ENCODE peak calls at places on chromosomes 2 and 18, in nine cellular contexts. R, N, U, K, V, B, M, T and X are unnamed samples.

GRCh38 chr2:201654611-201655384 is 11.5 kb upstream of the TMEM237 start:
- DNase-seq in V (no peak), T (peak; percentile 91), N (no peak), U (no peak), M (no peak), R (no peak), K (no peak), B (no peak), X (no peak)

GRCh38 chr2:130341562-130342019 is 1.1 kb upstream of the IMP4 start:
- DNase-seq in T (no peak), R (no peak), N (no peak), B (no peak), M (no peak), K (peak; percentile 25), V (no peak), U (peak; percentile 48), X (peak; percentile 18)

GRCh38 chr2:95034221-95034620 is 8.7 kb downstream of the MAL start:
- DNase-seq in M (no peak), B (peak; percentile 18), R (no peak), T (no peak), N (no peak), V (no peak), K (no peak), U (no peak), X (no peak)

GRCh38 chr2:161814008-161814660 is 189.9 kb downstream of the SLC4A10 start:
- DNase-seq in U (no peak), B (peak; percentile 2), T (no peak), V (no peak), K (no peak), R (no peak), N (no peak), M (no peak), X (no peak)

GRCh38 chr18:79393181-79393598 is 2.5 kb upstream of the NFATC1 start:
- DNase-seq in T (no peak), N (peak; percentile 62), B (no peak), M (no peak), U (no peak), R (no peak), V (peak; percentile 40), K (peak; percentile 36), X (no peak)

GRCh38 chr18:9475643-9476580 is 599 bp downstream of the RALBP1 start:
- DNase-seq in N (no peak), U (peak; percentile 11), K (peak; percentile 69), V (no peak), M (no peak), R (no peak), T (peak; percentile 39), B (peak; percentile 37), X (no peak)

GRCh38 chr2:182616471-182617393 is 99.3 kb upstream of the DNAJC10 start:
- DNase-seq in N (no peak), V (no peak), K (no peak), R (no peak), M (no peak), T (peak; percentile 69), B (no peak), U (no peak), X (no peak)

GRCh38 chr2:187461294-187462261 is 13.5 kb upstream of the CALCRL start:
- DNase-seq in K (no peak), U (peak; percentile 70), V (no peak), M (no peak), B (no peak), N (peak; percentile 86), T (no peak), R (no peak), X (no peak)

GRCh38 chr2:54845094-54845493 is 121.6 kb downstream of the EML6 start:
- DNase-seq in M (no peak), T (no peak), R (no peak), K (no peak), B (no peak), U (no peak), N (no peak), V (no peak), X (no peak)

GRCh38 chr2:54839526-54840255 is 116.2 kb downstream of the EML6 start:
- DNase-seq in M (no peak), R (no peak), K (no peak), T (no peak), B (no peak), N (no peak), V (no peak), U (no peak), X (no peak)

GRCh38 chr2:54836477-54836876 is 113.0 kb downstream of the EML6 start:
- DNase-seq in K (no peak), U (no peak), T (no peak), V (no peak), M (no peak), B (no peak), N (no peak), R (no peak), X (no peak)

GRCh38 chr2:54838585-54839035 is 115.1 kb downstream of the EML6 start:
- DNase-seq in N (peak; percentile 89), M (peak; percentile 36), K (peak; percentile 82), B (peak; percentile 50), V (peak; percentile 48), T (peak; percentile 68), U (peak; percentile 74), R (peak; percentile 74), X (peak; percentile 8)

GRCh38 chr2:54840559-54840958 is 117.1 kb downstream of the EML6 start:
- DNase-seq in M (no peak), V (no peak), R (no peak), B (no peak), T (no peak), K (no peak), N (no peak), U (no peak), X (no peak)
- TF ChIP-seq CTCF in M (no peak), V (no peak), R (no peak), B (no peak), T (no peak), K (no peak), N (no peak), U (no peak), X (no peak)

GRCh38 chr2:103169856-103170255 is 408.0 kb downstream of the TMEM182 start:
- DNase-seq in V (no peak), N (no peak), K (no peak), R (no peak), M (no peak), U (no peak), T (no peak), B (no peak), X (no peak)
- H3K36me3 ChIP-seq in V (no peaks in the 10 kb centered on the region), N (no peaks in the 10 kb centered on the region), K (no peaks in the 10 kb centered on the region), R (no peaks in the 10 kb centered on the region), M (no peaks in the 10 kb centered on the region), U (no peaks in the 10 kb centered on the region), T (no peaks in the 10 kb centered on the region), B (no peaks in the 10 kb centered on the region), X (no peaks in the 10 kb centered on the region)

GRCh38 chr2:174335605-174336402 is 1.1 kb downstream of the SP9 start:
- DNase-seq in U (peak; percentile 32), R (peak; percentile 39), V (no peak), N (peak; percentile 89), T (no peak), M (no peak), K (no peak), B (peak; percentile 27), X (peak; percentile 52)
- H3K4me3 ChIP-seq in U (peak overlapping the region; percentile 12), R (peak overlapping the region; percentile 80), V (peak overlapping the region; percentile 36), N (peak overlapping the region; percentile 54), T (peak overlapping the region; percentile 28), M (peak overlapping the region; percentile 65), K (no peak overlapping the region), B (peak overlapping the region; percentile 51), X (peak overlapping the region; percentile 48)

GRCh38 chr2:116696223-116696622 is 1118.3 kb upstream of the DDX18 start:
- DNase-seq in B (no peak), K (no peak), U (no peak), T (no peak), R (no peak), N (no peak), M (no peak), V (no peak), X (no peak)
- TF ChIP-seq CTCF in B (no peak), K (no peak), U (peak; percentile 13), T (no peak), R (no peak), N (no peak), M (no peak), V (no peak), X (no peak)

GRCh38 chr2:1688859-1689258 is 55.5 kb downstream of the PXDN start:
- DNase-seq in V (no peak), U (no peak), K (no peak), T (no peak), M (no peak), B (no peak), N (peak; percentile 1), R (no peak), X (no peak)

GRCh38 chr2:1690056-1690775 is 54.1 kb downstream of the PXDN start:
- DNase-seq in N (peak; percentile 35), K (no peak), V (no peak), U (no peak), R (no peak), T (no peak), M (no peak), B (no peak), X (no peak)

GRCh38 chr2:1692342-1692741 is 52.0 kb downstream of the PXDN start:
- DNase-seq in V (no peak), U (no peak), N (peak; percentile 29), K (no peak), R (no peak), B (no peak), T (no peak), M (no peak), X (no peak)

GRCh38 chr2:1693723-1694122 is 50.6 kb downstream of the PXDN start:
- DNase-seq in R (no peak), V (no peak), T (no peak), B (no peak), U (no peak), N (peak; percentile 43), K (no peak), M (no peak), X (no peak)

DNA sequence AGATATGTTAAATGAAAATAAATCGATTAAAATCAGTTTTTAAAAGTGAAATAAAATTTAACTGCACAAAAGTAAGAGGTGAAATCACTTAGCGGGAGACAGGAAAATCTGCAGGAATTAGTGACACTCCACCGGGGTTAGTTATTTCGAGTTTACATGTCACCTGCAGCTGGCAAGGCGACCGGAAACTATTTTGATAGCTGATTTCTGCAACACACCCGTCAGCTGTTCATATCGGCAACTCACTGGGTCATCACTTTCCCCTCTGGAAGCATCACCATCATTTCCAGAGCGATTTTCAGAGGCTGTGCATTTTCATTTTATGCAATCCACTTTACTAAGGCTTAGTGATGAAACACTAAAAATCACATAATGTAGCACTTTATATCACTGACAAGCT is 52.9 kb downstream of the PXDN start:
- DNase-seq in M (no peak), B (no peak), T (no peak), K (no peak), N (peak; percentile 8), U (no peak), R (no peak), V (no peak), X (no peak)
- H3K36me3 ChIP-seq in M (peaks cover 9% of the 10 kb centered on the region), B (no peaks in the 10 kb centered on the region), T (peaks cover 48% of the 10 kb centered on the region), K (no peaks in the 10 kb centered on the region), N (peaks cover 68% of the 10 kb centered on the region), U (no peaks in the 10 kb centered on the region), R (peaks cover 20% of the 10 kb centered on the region), V (peaks cover 6% of the 10 kb centered on the region), X (no peaks in the 10 kb centered on the region)